ENCODE peak calls at places on chromosome 22, in six cellular contexts. E is breast epithelium; F is uterus; O is SW 1271; W is activated CD4-positive, alpha-beta T cell treated with anti-CD3 and anti-CD28 coated beads for 36 hours; G is stimulated activated CD4-positive, alpha-beta T cell treated with anti-CD3 and anti-CD28 coated beads, Interleukin-15, amount 100 ng/mL, for 24 hours. K is an unnamed sample.

GRCh38 chr22:44669725-44670027 is 32.3 kb upstream of the PRR5 start:
- DNase-seq in E (no peak), F (no peak), O (no peak), W (no peak), G (no peak), K (peak; percentile 43)

GRCh38 chr22:34833982-34834510 is 231.9 kb upstream of the ISX start:
- DNase-seq in E (no peak), F (no peak), O (no peak), W (no peak), G (no peak), K (no peak)

GRCh38 chr22:38953577-38954413 is 3.6 kb upstream of the APOBEC3A start:
- DNase-seq in E (peak; percentile 17), F (no peak), O (no peak), W (peak; percentile 90), G (peak; percentile 87), K (no peak)

GRCh38 chr22:19357270-19358105 is 66.0 kb upstream of the CLTCL1 start:
- DNase-seq in E (no peak), F (no peak), O (no peak), W (no peak), G (no peak), K (no peak)

GRCh38 chr22:42764895-42765363 is 44.3 kb upstream of the A4GALT start:
- DNase-seq in E (no peak), F (no peak), O (no peak), W (no peak), G (no peak), K (no peak)

GRCh38 chr22:19559324-19559811 is 35.2 kb upstream of the CLDN5 start:
- DNase-seq in E (no peak), F (no peak), O (no peak), W (peak; percentile 15), G (no peak), K (no peak)

GRCh38 chr22:38033522-38034277 is 23.5 kb upstream of the PICK1 start:
- DNase-seq in E (no peak), F (no peak), O (no peak), W (no peak), G (no peak), K (no peak)

GRCh38 chr22:26406118-26406517 is 22.9 kb upstream of the ASPHD2 start:
- DNase-seq in E (no peak), F (no peak), O (no peak), W (peak; percentile 11), G (no peak), K (no peak)

GRCh38 chr22:47724751-47725150 is 962.3 kb downstream of the TBC1D22A start:
- DNase-seq in E (no peak), F (no peak), O (no peak), W (no peak), G (no peak), K (no peak)

GRCh38 chr22:49079743-49080500 is 747.8 kb downstream of the BRD1 start:
- DNase-seq in E (no peak), F (no peak), O (no peak), W (no peak), G (no peak), K (peak; percentile 82)

GRCh38 chr22:24417200-24417599 is 10.2 kb upstream of the ADORA2A start:
- DNase-seq in E (no peak), F (no peak), O (no peak), W (no peak), G (no peak), K (no peak)

GRCh38 chr22:37069719-37070118 is 18.2 kb downstream of the KCTD17 start:
- DNase-seq in E (no peak), F (no peak), O (no peak), W (no peak), G (no peak), K (peak; percentile 45)

GRCh38 chr22:20509344-20510047 is 2.1 kb downstream of the MED15 start:
- DNase-seq in E (peak; percentile 73), F (peak; percentile 66), O (peak; percentile 88), W (peak; percentile 76), G (peak; percentile 76), K (no peak)

GRCh38 chr22:47565607-47566006 is 803.2 kb downstream of the TBC1D22A start:
- DNase-seq in E (no peak), F (no peak), O (no peak), W (no peak), G (no peak), K (no peak)

GRCh38 chr22:36823177-36823839 is 6.5 kb upstream of the PVALB start:
- DNase-seq in E (no peak), F (no peak), O (no peak), W (no peak), G (no peak), K (no peak)

GRCh38 chr22:46748206-46748947 is 10.3 kb upstream of the CERK start:
- DNase-seq in E (no peak), F (no peak), O (no peak), W (no peak), G (no peak), K (no peak)

GRCh38 chr22:32313532-32313931 is 44.1 kb upstream of the RFPL3 start:
- DNase-seq in E (no peak), F (no peak), O (no peak), W (no peak), G (no peak), K (no peak)

GRCh38 chr22:47295226-47295901 is 532.9 kb downstream of the TBC1D22A start:
- DNase-seq in E (no peak), F (no peak), O (no peak), W (no peak), G (no peak), K (no peak)

GRCh38 chr22:22689621-22690345 is 45.4 kb downstream of the GGTLC2 start:
- DNase-seq in E (no peak), F (no peak), O (no peak), W (no peak), G (no peak), K (no peak)

GRCh38 chr22:25219948-25220442 is 556 bp downstream of the CRYBB2 start:
- DNase-seq in E (no peak), F (no peak), O (no peak), W (no peak), G (no peak), K (no peak)

GRCh38 chr22:17845790-17846189 is 71.5 kb upstream of the BID start:
- DNase-seq in E (no peak), F (peak; percentile 71), O (no peak), W (no peak), G (no peak), K (no peak)

GRCh38 chr22:44338906-44339305 is 26.2 kb upstream of the SHISAL1 start:
- DNase-seq in E (no peak), F (no peak), O (no peak), W (no peak), G (no peak), K (no peak)

GRCh38 chr22:45420011-45420410 is 6.5 kb downstream of the RIBC2 start:
- DNase-seq in E (no peak), F (no peak), O (no peak), W (no peak), G (no peak), K (no peak)

GRCh38 chr22:42500164-42500835 is 19.3 kb downstream of the RRP7A start:
- DNase-seq in E (peak; percentile 81), F (peak; percentile 90), O (peak; percentile 34), W (peak; percentile 91), G (peak; percentile 83), K (no peak)

GRCh38 chr22:20315337-20316216 is 4.3 kb downstream of the DGCR6L start:
- DNase-seq in E (peak; percentile 13), F (no peak), O (no peak), W (no peak), G (no peak), K (no peak)

GRCh38 chr22:41009222-41009948 is 58.2 kb downstream of the RBX1 start:
- DNase-seq in E (no peak), F (no peak), O (no peak), W (no peak), G (no peak), K (no peak)

GRCh38 chr22:29041408-29041807 is 20.2 kb downstream of the C22orf31 start:
- DNase-seq in E (no peak), F (no peak), O (no peak), W (no peak), G (no peak), K (no peak)

GRCh38 chr22:30245985-30246901 is at the start of gene LIF:
- DNase-seq in E (no peak), F (no peak), O (peak; percentile 40), W (peak; percentile 81), G (peak; percentile 75), K (peak; percentile 14)

GRCh38 chr22:43881091-43882061 is 10.4 kb downstream of the PNPLA5 start:
- DNase-seq in E (no peak), F (no peak), O (no peak), W (no peak), G (no peak), K (no peak)

GRCh38 chr22:43166132-43166930 is 15.0 kb downstream of the TSPO start:
- DNase-seq in E (no peak), F (no peak), O (no peak), W (no peak), G (no peak), K (no peak)

GRCh38 chr22:40894417-40894816 is 32.5 kb upstream of the DNAJB7 start:
- DNase-seq in E (no peak), F (no peak), O (no peak), W (no peak), G (no peak), K (no peak)

GRCh38 chr22:41047741-41048140 is 44.7 kb upstream of the EP300 start:
- DNase-seq in E (no peak), F (peak; percentile 27), O (no peak), W (no peak), G (no peak), K (no peak)

GRCh38 chr22:27100789-27101188 is 443.4 kb downstream of the MIAT start:
- DNase-seq in E (no peak), F (peak; percentile 32), O (no peak), W (no peak), G (no peak), K (peak; percentile 52)

GRCh38 chr22:23639661-23640060 is 7.5 kb upstream of the DRICH1 start:
- DNase-seq in E (no peak), F (no peak), O (no peak), W (no peak), G (no peak), K (no peak)

GRCh38 chr22:34427436-34427835 is 507.2 kb upstream of the LARGE1 start:
- DNase-seq in E (no peak), F (no peak), O (no peak), W (no peak), G (no peak), K (no peak)

GRCh38 chr22:50304528-50305392 is 2.7 kb downstream of the PLXNB2 start:
- DNase-seq in E (peak; percentile 20), F (peak; percentile 53), O (no peak), W (no peak), G (no peak), K (peak; percentile 27)

GRCh38 chr22:29479417-29480261 is at the start of gene NEFH:
- DNase-seq in E (no peak), F (no peak), O (no peak), W (no peak), G (no peak), K (no peak)

GRCh38 chr22:28019360-28019759 is 100.3 kb upstream of the PITPNB start:
- DNase-seq in E (no peak), F (peak; percentile 15), O (no peak), W (peak; percentile 21), G (peak; percentile 8), K (no peak)

GRCh38 chr22:48953103-48953720 is 874.5 kb downstream of the BRD1 start:
- DNase-seq in E (no peak), F (no peak), O (no peak), W (no peak), G (no peak), K (no peak)